ENCODE peak calls at places on chromosomes 1 and 21, in seven cellular contexts. X is stimulated activated CD4-positive, alpha-beta T cell treated with anti-CD3 and anti-CD28 coated beads, TNF-alpha, amount 100 ng/mL, for 4 hours; F is mesenchymal stem cell; S is ovary; U is NCI-H1436; H is left cardiac atrium; W is upper lobe of right lung. L is an unnamed sample.

GRCh38 chr1:7103322-7104052 is 318.2 kb downstream of the CAMTA1 start:
- DNase-seq in X (no peak), F (peak; percentile 5), S (no peak), U (no peak), H (no peak), W (no peak), L (no peak)

GRCh38 chr1:16984717-16985116 is 4.3 kb upstream of the MFAP2 start:
- DNase-seq in X (no peak), F (peak; percentile 21), S (peak; percentile 88), U (no peak), H (peak; percentile 88), W (no peak), L (peak; percentile 88)

GRCh38 chr1:95002657-95003432 is 69.9 kb downstream of the ALG14 start:
- DNase-seq in X (no peak), F (peak; percentile 38), S (no peak), U (no peak), H (no peak), W (no peak), L (no peak)

GRCh38 chr1:206430031-206430983 is 40.0 kb upstream of the IKBKE start:
- DNase-seq in X (no peak), F (peak; percentile 89), S (no peak), U (no peak), H (peak; percentile 36), W (no peak), L (no peak)

GRCh38 chr1:5597171-5597864 is 394.9 kb downstream of the NPHP4 start:
- DNase-seq in X (no peak), F (no peak), S (no peak), U (no peak), H (no peak), W (no peak), L (no peak)

GRCh38 chr1:245971711-245972085 is 535.4 kb downstream of the SMYD3 start:
- DNase-seq in X (no peak), F (peak; percentile 35), S (no peak), U (no peak), H (no peak), W (no peak), L (no peak)

GRCh38 chr21:35034203-35034926 is 14.7 kb downstream of the RUNX1 start:
- DNase-seq in X (no peak), F (no peak), S (no peak), U (no peak), H (no peak), W (no peak), L (no peak)

GRCh38 chr1:33111965-33112364 is 31.0 kb downstream of the AZIN2 start:
- DNase-seq in X (no peak), F (peak; percentile 20), S (no peak), U (no peak), H (no peak), W (no peak), L (no peak)

GRCh38 chr1:1463312-1463711 is 8.3 kb upstream of the ATAD3B start:
- DNase-seq in X (no peak), F (no peak), S (no peak), U (no peak), H (no peak), W (no peak), L (no peak)

GRCh38 chr1:94805912-94806311 is 14.2 kb upstream of the SLC44A3 start:
- DNase-seq in X (peak; percentile 17), F (peak; percentile 71), S (peak; percentile 68), U (peak; percentile 36), H (peak; percentile 49), W (no peak), L (peak; percentile 81)

GRCh38 chr1:168621356-168621755 is 45.0 kb downstream of the XCL1 start:
- DNase-seq in X (no peak), F (peak; percentile 56), S (no peak), U (no peak), H (no peak), W (no peak), L (no peak)

GRCh38 chr21:33080376-33080775 is 10.4 kb downstream of the OLIG1 start:
- DNase-seq in X (no peak), F (no peak), S (no peak), U (no peak), H (no peak), W (no peak), L (no peak)

GRCh38 chr1:156385534-156386031 is 16.6 kb downstream of the RHBG start:
- DNase-seq in X (peak; percentile 63), F (peak; percentile 64), S (peak; percentile 77), U (peak; percentile 51), H (peak; percentile 65), W (no peak), L (peak; percentile 61)

GRCh38 chr1:197139169-197139568 is 7.3 kb downstream of the ASPM start:
- DNase-seq in X (no peak), F (no peak), S (no peak), U (no peak), H (no peak), W (no peak), L (no peak)

GRCh38 chr1:219833214-219833816 is 95.0 kb downstream of the SLC30A10 start:
- DNase-seq in X (no peak), F (no peak), S (no peak), U (no peak), H (no peak), W (no peak), L (no peak)

GRCh38 chr1:119674835-119675289 is 26.8 kb upstream of the ZNF697 start:
- DNase-seq in X (peak; percentile 9), F (no peak), S (no peak), U (peak; percentile 72), H (peak; percentile 51), W (no peak), L (no peak)

GRCh38 chr1:209993061-209993830 is 55.2 kb downstream of the SYT14 start:
- DNase-seq in X (no peak), F (no peak), S (no peak), U (no peak), H (no peak), W (no peak), L (no peak)

GRCh38 chr1:221847676-221848075 is 105.8 kb upstream of the DUSP10 start:
- DNase-seq in X (no peak), F (no peak), S (no peak), U (no peak), H (no peak), W (no peak), L (no peak)